ENCODE peak calls at places on chromosome 12, in eight cellular contexts. N is NCI-H1105, L is Caki2, I is amygdala, J is posterior vena cava, A is prostate gland, R is neural crest cell, V is GM23248. T is an unnamed sample.

GRCh38 chr12:66641057-66641456 is 37.8 kb downstream of the GRIP1 start:
- DNase-seq in I (no peak), J (no peak), A (no peak), R (no peak), N (no peak), L (no peak), V (no peak), T (no peak)

GRCh38 chr12:84604541-84604940 is 308.1 kb downstream of the SLC6A15 start:
- DNase-seq in N (no peak), V (peak), I (no peak), A (no peak), L (no peak), J (no peak), R (no peak), T (no peak)

GRCh38 chr12:104121001-104121400 is 17.0 kb downstream of the NFYB start:
- DNase-seq in J (no peak), L (peak), R (no peak), A (no peak), N (no peak), V (peak), I (no peak), T (peak)

GRCh38 chr12:131990066-131990979 is 40.6 kb downstream of the EP400 start:
- DNase-seq in N (no peak), V (no peak), R (no peak), J (no peak), I (no peak), L (no peak), A (no peak), T (peak)

GRCh38 chr12:6386522-6386921 is 2.6 kb downstream of the LTBR start:
- DNase-seq in L (no peak), A (no peak), V (no peak), N (no peak), R (no peak), J (no peak), I (no peak), T (no peak)

GRCh38 chr12:28051516-28052456 is 79.3 kb upstream of the PTHLH start:
- DNase-seq in L (no peak), J (no peak), N (no peak), V (peak), A (no peak), I (no peak), R (no peak), T (no peak)

GRCh38 chr12:110271015-110271414 is 10.0 kb upstream of the ATP2A2 start:
- DNase-seq in N (no peak), R (no peak), L (no peak), J (no peak), V (no peak), I (no peak), A (no peak), T (no peak)

GRCh38 chr12:34335819-34336262 is 313.5 kb downstream of the ALG10 start:
- DNase-seq in I (no peak), A (no peak), V (no peak), J (no peak), N (peak), R (no peak), L (no peak), T (no peak)

GRCh38 chr12:47849261-47849660 is 29.6 kb upstream of the HDAC7 start:
- DNase-seq in I (no peak), L (no peak), R (no peak), V (no peak), J (no peak), A (no peak), N (no peak), T (peak)

GRCh38 chr12:90653051-90653450 is 301.9 kb downstream of the CCER1 start:
- DNase-seq in R (no peak), N (no peak), J (no peak), A (no peak), L (no peak), I (no peak), V (peak), T (no peak)

GRCh38 chr12:96889273-96889933 is 17.7 kb upstream of the NEDD1 start:
- DNase-seq in I (no peak), A (no peak), R (no peak), L (peak), N (no peak), V (peak), J (no peak), T (peak)

GRCh38 chr12:98968896-98969295 is 323.8 kb downstream of the APAF1 start:
- DNase-seq in L (no peak), A (no peak), V (no peak), R (no peak), I (peak), J (no peak), N (no peak), T (no peak)

GRCh38 chr12:113241191-113242017 is 20.1 kb downstream of the TPCN1 start:
- DNase-seq in J (peak), L (peak), A (peak), V (peak), N (peak), R (no peak), I (peak), T (peak)

GRCh38 chr12:113912761-113913295 is 53.3 kb downstream of the RBM19 start:
- DNase-seq in V (peak), J (no peak), N (peak), A (peak), I (peak), R (peak), L (peak), T (peak)

GRCh38 chr12:53990311-53991076 is 5.5 kb downstream of the HOXC10 start:
- DNase-seq in I (no peak), N (no peak), V (peak), L (no peak), J (no peak), R (no peak), A (no peak), T (peak)

GRCh38 chr12:5003025-5003666 is 40.5 kb upstream of the KCNA5 start:
- DNase-seq in J (peak), R (peak), A (peak), I (peak), L (peak), N (peak), V (peak), T (peak)

GRCh38 chr12:109743076-109743910 is 29.7 kb downstream of the FAM222A start:
- DNase-seq in R (no peak), N (no peak), J (peak), V (no peak), A (no peak), L (no peak), I (no peak), T (no peak)

GRCh38 chr12:44206045-44206444 is 370.2 kb downstream of the TMEM117 start:
- DNase-seq in A (no peak), V (no peak), R (no peak), I (no peak), N (no peak), J (no peak), L (no peak), T (no peak)

GRCh38 chr12:130266751-130267150 is 70.9 kb upstream of the PIWIL1 start:
- DNase-seq in J (no peak), I (no peak), L (no peak), A (peak), R (peak), N (no peak), V (no peak), T (no peak)

GRCh38 chr12:85191-85666 is 18.7 kb downstream of the IQSEC3 start:
- DNase-seq in A (peak), R (no peak), J (no peak), N (no peak), V (no peak), L (no peak), I (peak), T (no peak)

GRCh38 chr12:82124711-82125110 is 233.5 kb downstream of the CCDC59 start:
- DNase-seq in L (peak), V (peak), J (no peak), N (no peak), R (no peak), I (no peak), A (no peak), T (peak)

GRCh38 chr12:23008613-23009012 is 383.6 kb downstream of the ETNK1 start:
- DNase-seq in A (no peak), N (no peak), V (no peak), R (no peak), J (no peak), I (no peak), L (no peak), T (no peak)

GRCh38 chr12:128969480-128970055 is 116.3 kb downstream of the GLT1D1 start:
- DNase-seq in L (peak), N (peak), V (no peak), I (peak), J (no peak), A (no peak), R (peak), T (no peak)

GRCh38 chr12:11853126-11853525 is 203.7 kb downstream of the ETV6 start:
- DNase-seq in A (no peak), J (no peak), R (no peak), L (no peak), N (peak), I (no peak), V (no peak), T (no peak)

GRCh38 chr12:125330645-125331341 is 265.6 kb downstream of the AACS start:
- DNase-seq in N (peak), A (peak), L (peak), J (peak), V (peak), R (peak), I (peak), T (no peak)

GRCh38 chr12:84079621-84080020 is 833.0 kb downstream of the SLC6A15 start:
- DNase-seq in A (no peak), L (no peak), J (no peak), R (no peak), N (no peak), I (no peak), V (peak), T (no peak)

GRCh38 chr12:50188280-50188781 is 21.2 kb upstream of the CERS5 start:
- DNase-seq in R (no peak), V (peak), L (no peak), A (peak), I (no peak), N (no peak), J (no peak), T (no peak)

GRCh38 chr12:119247720-119248043 is 69.0 kb downstream of the HSPB8 start:
- DNase-seq in V (no peak), R (no peak), I (no peak), N (no peak), J (no peak), A (no peak), L (no peak), T (no peak)

GRCh38 chr12:71626098-71626497 is 37.5 kb downstream of the ZFC3H1 start:
- DNase-seq in J (no peak), L (no peak), R (no peak), N (no peak), I (no peak), A (no peak), V (no peak), T (no peak)

GRCh38 chr12:75905975-75906374 is 125.6 kb downstream of the PHLDA1 start:
- DNase-seq in I (no peak), A (no peak), R (no peak), N (no peak), J (no peak), V (no peak), L (no peak), T (no peak)

T was measured in renal cortical epithelial cell.